ENCODE peak calls at places on chromosome X, in four cellular contexts. C is activated naive CD4-positive, alpha-beta T cell treated with Interleukin-2 at 50 U/mL for 16 hours; E is left lobe of liver; G is DMS153. I is an unnamed sample.

GRCh38 chrX:52979568-52979967 is 21.2 kb upstream of the FAM156A start:
- DNase-seq in C (no peak), E (no peak), G (no peak), I (no peak)

GRCh38 chrX:3638280-3638873 is 75.1 kb downstream of the PRKX start:
- DNase-seq in E (peak), G (no peak), C (peak), I (peak)

GRCh38 chrX:51825432-51825831 is 68.0 kb upstream of the MAGED1 start:
- DNase-seq in G (no peak), C (no peak), E (no peak), I (no peak)

GRCh38 chrX:69025802-69026301 is 139.4 kb downstream of the PJA1 start:
- DNase-seq in G (no peak), E (no peak), C (no peak), I (no peak)

GRCh38 chrX:6460893-6461490 is 73.9 kb downstream of the VCX3A start:
- DNase-seq in E (no peak), C (no peak), G (no peak), I (no peak)

GRCh38 chrX:23756165-23756564 is 13.1 kb upstream of the ACOT9 start:
- DNase-seq in C (peak), E (peak), G (peak), I (peak)

GRCh38 chrX:21412029-21412428 is 37.8 kb downstream of the CNKSR2 start:
- DNase-seq in G (no peak), C (no peak), E (no peak), I (no peak)

GRCh38 chrX:23616361-23616760 is 50.9 kb upstream of the PRDX4 start:
- DNase-seq in C (no peak), E (no peak), G (no peak), I (no peak)

GRCh38 chrX:41692162-41692749 is 3.5 kb downstream of the GPR34 start:
- DNase-seq in E (no peak), G (no peak), C (no peak), I (no peak)

I was measured in WTC11.